ENCODE peak calls at places on chromosome 9, in four cellular contexts. B, O, H and S are unnamed samples. For H3K4me1, the result is how much of the 10 kb centered on the place peaks cover.

GRCh38 chr9:71446499-71447411 is 321.6 kb downstream of the CEMIP2 start:
- DNase-seq in B (peak), H (peak), O (peak), S (peak)

GRCh38 chr9:108869092-108869725 is 7.1 kb downstream of the ACTL7A start:
- DNase-seq in O (no peak), B (no peak), H (peak), S (no peak)

GRCh38 chr9:89601856-89602562 is 2.8 kb upstream of the GADD45G start:
- DNase-seq in O (no peak), H (no peak), B (peak), S (no peak)

GRCh38 chr9:71984388-71985069 is 73.1 kb downstream of the C9orf85 start:
- DNase-seq in O (no peak), B (no peak), H (no peak), S (no peak)

GRCh38 chr9:91274950-91275349 is 86.8 kb downstream of the AUH start:
- DNase-seq in B (no peak), H (no peak), O (no peak), S (no peak)

GRCh38 chr9:81588148-81588874 is 101.0 kb downstream of the TLE1 start:
- DNase-seq in B (peak), H (peak), O (peak), S (peak)

GRCh38 chr9:80522465-80522864 is 950.7 kb downstream of the TLE4 start:
- DNase-seq in H (no peak), O (no peak), B (no peak), S (no peak)

GRCh38 chr9:107989099-107989498 is 499.5 kb upstream of the KLF4 start:
- DNase-seq in O (no peak), H (no peak), B (no peak), S (no peak)

GRCh38 chr9:99299214-99300102 is 77.4 kb downstream of the SEC61B start:
- DNase-seq in O (no peak), B (no peak), H (no peak), S (no peak)

GRCh38 chr9:130997925-130998595 is 10.9 kb upstream of the LAMC3 start:
- DNase-seq in H (peak), B (peak), O (peak), S (peak)

GRCh38 chr9:88173378-88173999 is 35.2 kb upstream of the SPATA31C2 start:
- DNase-seq in B (peak), H (peak), O (peak), S (no peak)

GRCh38 chr9:34256104-34256503 is 73.0 kb downstream of the KIF24 start:
- DNase-seq in H (peak), O (no peak), B (no peak), S (no peak)

GRCh38 chr9:125446581-125447094 is 185.0 kb downstream of the GAPVD1 start:
- DNase-seq in O (no peak), B (no peak), H (no peak), S (no peak)

GRCh38 chr9:129609486-129610192 is 11.3 kb downstream of the C9orf50 start:
- DNase-seq in H (peak), O (peak), B (peak), S (peak)

DNA sequence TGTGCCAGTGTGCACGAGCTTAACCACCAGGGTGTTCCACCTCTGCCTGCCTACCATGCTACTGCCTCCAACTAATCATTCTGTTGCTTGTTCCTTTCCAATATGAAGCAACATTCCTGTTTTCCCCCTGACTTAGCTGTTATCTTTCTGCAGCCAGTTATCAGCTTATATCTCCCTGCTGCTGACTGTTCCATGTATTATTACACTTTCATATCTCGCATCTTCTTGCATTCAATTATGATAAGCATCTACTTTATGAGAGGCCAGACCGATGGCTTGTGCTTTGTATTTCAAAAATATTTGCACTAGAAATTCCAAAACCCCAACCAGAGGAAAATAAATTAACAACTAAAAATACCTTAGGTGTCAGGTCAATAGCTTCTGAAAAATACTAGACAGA is 394.0 kb upstream of the BRINP1 start:
- DNase-seq in O (no peak), H (no peak), B (no peak), S (no peak)
- H3K4me1 ChIP-seq in O (under half), H (under half), B (under half), S (under half)

GRCh38 chr9:68507796-68508145 is 32.9 kb downstream of the TMEM252 start:
- DNase-seq in O (no peak), B (no peak), H (no peak), S (no peak)
- TF ChIP-seq CTCF in O (no peak), B (no peak), H (peak), S (no peak)

DNA sequence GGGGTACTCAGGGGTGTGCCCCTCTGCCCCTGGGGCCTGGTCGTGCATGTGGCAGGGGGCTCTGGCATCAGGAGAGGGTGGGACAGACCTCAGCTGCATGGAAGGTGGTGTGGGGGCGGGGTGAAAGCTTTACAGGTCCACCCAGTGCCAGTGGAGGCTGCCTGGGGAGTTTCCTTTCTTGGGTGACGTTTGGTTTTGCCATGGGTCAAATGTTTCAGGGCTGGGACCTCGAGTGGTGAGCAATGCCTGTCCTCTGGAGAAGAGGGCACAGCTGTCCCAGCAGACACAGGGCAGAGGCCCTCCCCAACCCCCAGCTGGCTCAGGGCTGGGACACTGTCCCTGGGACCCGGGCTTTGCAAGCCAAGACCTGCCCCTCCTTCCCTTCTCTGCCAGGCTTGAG is 3.6 kb downstream of the RXRA start:
- DNase-seq in O (no peak), H (no peak), B (peak), S (peak)
- H3K4me3 ChIP-seq in O (peak), H (no peak), B (no peak), S (no peak)

GRCh38 chr9:136308262-136309053 is 4.6 kb upstream of the CCDC187 start:
- DNase-seq in H (no peak), B (no peak), O (no peak), S (no peak)
- H3K4me1 ChIP-seq in H (under half), B (under half), O (under half), S (under half)

DNA sequence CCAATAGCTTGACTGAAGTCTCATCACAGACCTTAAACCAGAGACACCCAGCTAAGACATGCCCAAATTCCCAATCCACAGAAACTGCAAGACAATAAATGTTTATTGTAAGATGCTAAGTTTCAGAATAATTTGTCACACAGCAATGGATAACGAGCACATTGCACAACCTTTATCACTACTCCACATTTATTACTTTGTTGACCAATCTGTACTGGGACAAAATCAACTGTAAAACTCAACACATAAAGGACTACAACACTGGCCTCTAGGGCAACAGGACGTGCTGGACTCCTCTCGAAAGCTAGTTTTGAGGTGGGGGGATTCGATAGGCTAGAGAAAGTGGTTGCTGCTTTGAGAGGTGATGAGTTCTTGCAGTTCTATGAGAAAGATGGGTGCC is 42.7 kb downstream of the ANGPTL2 start:
- DNase-seq in B (no peak), H (no peak), O (no peak), S (no peak)
- TF ChIP-seq CTCF in B (no peak), H (no peak), O (no peak), S (no peak)

GRCh38 chr9:136353088-136353487 is 10.5 kb downstream of the DNLZ start:
- DNase-seq in H (no peak), O (no peak), B (no peak), S (no peak)
- H3K4me3 ChIP-seq in H (no peak), O (no peak), B (no peak), S (no peak)

DNA sequence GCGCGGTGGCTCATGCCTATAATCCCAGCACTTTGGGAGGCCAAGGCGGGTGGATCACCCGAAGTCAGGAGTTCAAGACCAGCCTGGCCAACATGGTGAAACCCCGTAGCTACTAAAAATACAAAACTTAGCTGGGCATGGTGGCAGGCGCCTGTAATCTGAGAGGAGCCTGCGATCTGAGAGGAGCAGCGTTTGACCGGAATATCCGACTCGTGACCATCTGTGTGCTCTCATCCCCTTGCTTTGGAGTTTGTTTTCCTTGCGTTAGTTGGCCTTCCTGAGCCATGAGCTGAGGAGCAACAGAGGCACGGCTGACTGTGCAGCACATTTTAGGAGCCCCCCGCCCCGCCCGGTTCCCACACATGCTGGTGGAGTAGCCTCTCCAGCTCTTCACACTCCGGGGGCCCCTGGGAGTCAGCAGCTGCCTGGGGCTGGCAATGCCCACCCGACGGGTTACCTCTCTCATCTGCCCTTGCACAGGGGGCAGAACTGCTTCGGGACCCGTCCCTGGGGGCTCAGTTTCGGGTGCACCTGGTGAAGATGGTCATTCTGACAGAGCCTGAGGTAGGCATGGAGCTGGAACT is 3.0 kb downstream of the ADAMTS13 start:
- DNase-seq in H (no peak), O (no peak), B (no peak), S (no peak)
- H3K4me1 ChIP-seq in H (under half), O (under half), B (under half), S (under half)

DNA sequence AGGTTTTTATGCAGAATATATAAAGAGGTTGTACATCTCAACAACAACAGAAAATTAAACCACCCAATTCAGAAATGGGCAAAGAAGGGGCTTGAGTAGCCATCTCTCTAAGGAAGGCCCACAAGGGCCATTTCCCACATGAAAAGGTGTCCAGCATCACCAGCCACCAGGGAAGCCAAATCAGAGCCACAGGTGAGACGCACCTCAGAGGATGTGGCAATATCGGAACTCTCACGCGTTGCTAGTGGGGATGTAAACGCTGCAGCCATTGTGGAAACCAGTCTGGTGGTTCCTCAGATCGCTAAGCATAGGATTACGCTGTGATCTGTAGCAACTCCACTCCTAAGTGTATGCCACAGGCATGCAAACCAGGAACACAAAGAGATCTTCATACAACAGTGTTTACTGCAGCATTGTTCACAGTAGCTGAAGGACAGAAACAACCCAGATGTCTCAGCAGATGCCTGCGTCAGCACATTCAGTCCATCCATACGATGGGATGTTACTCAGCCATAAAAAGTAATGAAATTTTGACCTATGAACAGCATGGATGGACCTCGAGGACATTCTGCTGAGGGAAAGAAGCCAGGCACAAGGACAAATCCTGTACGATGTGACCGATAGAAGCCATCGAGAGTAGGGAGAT is 84.3 kb upstream of the CACNA1B start:
- DNase-seq in H (no peak), O (no peak), B (no peak), S (no peak)
- TF ChIP-seq CTCF in H (no peak), O (no peak), B (no peak), S (no peak)